ENCODE peak calls at places on chromosome 17, in six cellular contexts. L, K, V, P, Z and T are unnamed samples.

GRCh38 chr17:12627177-12627629 is 38.5 kb upstream of the MYOCD start:
- DNase-seq in L (no peak), K (no peak), V (no peak), P (no peak), Z (no peak), T (no peak)

GRCh38 chr17:4715071-4715749 is 4.8 kb downstream of the ARRB2 start:
- DNase-seq in L (no peak), K (peak), V (no peak), P (no peak), Z (peak), T (no peak)

GRCh38 chr17:7944321-7944720 is 12.3 kb downstream of the CNTROB start:
- DNase-seq in L (no peak), K (no peak), V (no peak), P (no peak), Z (no peak), T (no peak)

GRCh38 chr17:6070280-6070894 is at the start of gene WSCD1:
- DNase-seq in L (peak), K (peak), V (no peak), P (no peak), Z (no peak), T (no peak)

GRCh38 chr17:39979021-39979660 is 1.5 kb upstream of the PSMD3 start:
- DNase-seq in L (no peak), K (no peak), V (no peak), P (no peak), Z (no peak), T (no peak)

GRCh38 chr17:79695293-79696158 is 35.2 kb upstream of the ENPP7 start:
- DNase-seq in L (peak), K (no peak), V (peak), P (peak), Z (no peak), T (no peak)

GRCh38 chr17:19553036-19553435 is 19.4 kb downstream of the SLC47A1 start:
- DNase-seq in L (peak), K (no peak), V (no peak), P (no peak), Z (no peak), T (no peak)

GRCh38 chr17:57756941-57757340 is 11.8 kb upstream of the CCDC182 start:
- DNase-seq in L (no peak), K (no peak), V (no peak), P (no peak), Z (no peak), T (no peak)

GRCh38 chr17:6546069-6546718 is 10.2 kb downstream of the PITPNM3 start:
- DNase-seq in L (no peak), K (no peak), V (no peak), P (no peak), Z (no peak), T (no peak)

GRCh38 chr17:19460695-19461094 is 49.7 kb downstream of the RNF112 start:
- DNase-seq in L (no peak), K (no peak), V (peak), P (no peak), Z (no peak), T (no peak)